ENCODE peak calls at places on chromosomes 1 and 21, in eight cellular contexts. One of them, this sample, is unnamed.

GRCh38 chr1:108708726-108709660 is 3.7 kb upstream of the FNDC7 start:
- DNase-seq in left ventricle myocardium inferior: no peak
- DNase-seq in transverse colon: peak; percentile 26
- DNase-seq in GM23248: no peak
- DNase-seq in fibroblast of lung: no peak
- DNase-seq in endodermal cell: peak; percentile 85
- DNase-seq in right lobe of liver: no peak
- DNase-seq in A549: peak; percentile 12
- DNase-seq in this sample: peak; percentile 41

GRCh38 chr1:45018599-45019230 is 6.7 kb downstream of the UROD start:
- DNase-seq in GM23248: peak; percentile 78
- DNase-seq in A549: peak; percentile 24
- DNase-seq in endodermal cell: peak; percentile 90
- DNase-seq in left ventricle myocardium inferior: no peak
- DNase-seq in right lobe of liver: peak; percentile 63
- DNase-seq in fibroblast of lung: peak; percentile 64
- DNase-seq in transverse colon: peak; percentile 74
- DNase-seq in this sample: peak; percentile 80

GRCh38 chr1:7642781-7643180 is 128.3 kb upstream of the VAMP3 start:
- DNase-seq in A549: no peak
- DNase-seq in fibroblast of lung: no peak
- DNase-seq in endodermal cell: no peak
- DNase-seq in right lobe of liver: no peak
- DNase-seq in transverse colon: no peak
- DNase-seq in left ventricle myocardium inferior: no peak
- DNase-seq in GM23248: no peak
- DNase-seq in this sample: no peak

GRCh38 chr1:107782192-107782845 is 182.7 kb downstream of the VAV3 start:
- DNase-seq in transverse colon: no peak
- DNase-seq in left ventricle myocardium inferior: no peak
- DNase-seq in fibroblast of lung: peak; percentile 32
- DNase-seq in endodermal cell: no peak
- DNase-seq in right lobe of liver: no peak
- DNase-seq in A549: peak; percentile 2
- DNase-seq in GM23248: peak; percentile 60
- DNase-seq in this sample: peak; percentile 72

GRCh38 chr1:17849216-17849615 is 94.1 kb downstream of the ACTL8 start:
- DNase-seq in endodermal cell: no peak
- DNase-seq in transverse colon: no peak
- DNase-seq in right lobe of liver: no peak
- DNase-seq in A549: no peak
- DNase-seq in fibroblast of lung: no peak
- DNase-seq in left ventricle myocardium inferior: no peak
- DNase-seq in GM23248: peak; percentile 51
- DNase-seq in this sample: no peak

GRCh38 chr1:9651565-9652378 is at the start of gene PIK3CD:
- DNase-seq in A549: no peak
- DNase-seq in transverse colon: no peak
- DNase-seq in GM23248: peak; percentile 70
- DNase-seq in endodermal cell: peak; percentile 87
- DNase-seq in right lobe of liver: peak; percentile 60
- DNase-seq in fibroblast of lung: peak; percentile 60
- DNase-seq in left ventricle myocardium inferior: peak; percentile 27
- DNase-seq in this sample: no peak

GRCh38 chr1:208525417-208525816 is 281.2 kb upstream of the PLXNA2 start:
- DNase-seq in left ventricle myocardium inferior: no peak
- DNase-seq in fibroblast of lung: no peak
- DNase-seq in right lobe of liver: no peak
- DNase-seq in GM23248: no peak
- DNase-seq in transverse colon: no peak
- DNase-seq in endodermal cell: no peak
- DNase-seq in A549: no peak
- DNase-seq in this sample: no peak

GRCh38 chr1:228198977-228199590 is 8.8 kb upstream of the OBSCN start:
- DNase-seq in GM23248: peak; percentile 41
- DNase-seq in fibroblast of lung: no peak
- DNase-seq in left ventricle myocardium inferior: no peak
- DNase-seq in endodermal cell: no peak
- DNase-seq in right lobe of liver: no peak
- DNase-seq in A549: peak; percentile 47
- DNase-seq in transverse colon: no peak
- DNase-seq in this sample: no peak

GRCh38 chr1:115242543-115242942 is 95.5 kb downstream of the NGF start:
- DNase-seq in fibroblast of lung: no peak
- DNase-seq in endodermal cell: no peak
- DNase-seq in left ventricle myocardium inferior: no peak
- DNase-seq in transverse colon: no peak
- DNase-seq in GM23248: no peak
- DNase-seq in right lobe of liver: no peak
- DNase-seq in A549: no peak
- DNase-seq in this sample: no peak

GRCh38 chr1:66210653-66211052 is 323.3 kb upstream of the SGIP1 start:
- DNase-seq in transverse colon: no peak
- DNase-seq in left ventricle myocardium inferior: no peak
- DNase-seq in right lobe of liver: no peak
- DNase-seq in A549: no peak
- DNase-seq in GM23248: peak; percentile 58
- DNase-seq in endodermal cell: no peak
- DNase-seq in fibroblast of lung: no peak
- DNase-seq in this sample: no peak

GRCh38 chr1:85366391-85366790 is 90.0 kb upstream of the BCL10 start:
- DNase-seq in fibroblast of lung: peak; percentile 90
- DNase-seq in right lobe of liver: no peak
- DNase-seq in endodermal cell: no peak
- DNase-seq in A549: no peak
- DNase-seq in GM23248: peak; percentile 91
- DNase-seq in transverse colon: no peak
- DNase-seq in left ventricle myocardium inferior: no peak
- DNase-seq in this sample: no peak

GRCh38 chr1:67401443-67401842 is 28.8 kb downstream of the SERBP1 start:
- DNase-seq in fibroblast of lung: no peak
- DNase-seq in transverse colon: no peak
- DNase-seq in right lobe of liver: no peak
- DNase-seq in A549: no peak
- DNase-seq in endodermal cell: no peak
- DNase-seq in GM23248: no peak
- DNase-seq in left ventricle myocardium inferior: no peak
- DNase-seq in this sample: no peak

GRCh38 chr1:193190096-193190744 is 3.8 kb upstream of the B3GALT2 start:
- DNase-seq in GM23248: peak; percentile 44
- DNase-seq in left ventricle myocardium inferior: no peak
- DNase-seq in fibroblast of lung: peak; percentile 35
- DNase-seq in right lobe of liver: no peak
- DNase-seq in transverse colon: no peak
- DNase-seq in endodermal cell: no peak
- DNase-seq in A549: no peak
- DNase-seq in this sample: peak; percentile 37

GRCh38 chr1:192497214-192497794 is 78.3 kb upstream of the RGS1 start:
- DNase-seq in A549: no peak
- DNase-seq in endodermal cell: no peak
- DNase-seq in transverse colon: no peak
- DNase-seq in fibroblast of lung: no peak
- DNase-seq in GM23248: no peak
- DNase-seq in left ventricle myocardium inferior: no peak
- DNase-seq in right lobe of liver: no peak
- DNase-seq in this sample: no peak

GRCh38 chr1:197783510-197783948 is 8.2 kb upstream of the DENND1B start:
- DNase-seq in right lobe of liver: no peak
- DNase-seq in endodermal cell: no peak
- DNase-seq in GM23248: peak; percentile 81
- DNase-seq in A549: no peak
- DNase-seq in fibroblast of lung: peak; percentile 73
- DNase-seq in left ventricle myocardium inferior: no peak
- DNase-seq in transverse colon: peak; percentile 35
- DNase-seq in this sample: peak; percentile 90

GRCh38 chr1:26285366-26286063 is 5.6 kb downstream of the SH3BGRL3 start:
- DNase-seq in endodermal cell: peak; percentile 96
- DNase-seq in A549: peak; percentile 56
- DNase-seq in right lobe of liver: no peak
- DNase-seq in GM23248: peak; percentile 32
- DNase-seq in transverse colon: peak; percentile 52
- DNase-seq in fibroblast of lung: no peak
- DNase-seq in left ventricle myocardium inferior: no peak
- DNase-seq in this sample: no peak

GRCh38 chr1:92342401-92342800 is 43.5 kb downstream of the RPAP2 start:
- DNase-seq in transverse colon: no peak
- DNase-seq in left ventricle myocardium inferior: no peak
- DNase-seq in GM23248: no peak
- DNase-seq in endodermal cell: no peak
- DNase-seq in fibroblast of lung: no peak
- DNase-seq in A549: no peak
- DNase-seq in right lobe of liver: no peak
- DNase-seq in this sample: no peak

GRCh38 chr1:213661346-213661745 is 326.4 kb upstream of the PROX1 start:
- DNase-seq in GM23248: no peak
- DNase-seq in fibroblast of lung: no peak
- DNase-seq in transverse colon: no peak
- DNase-seq in A549: no peak
- DNase-seq in right lobe of liver: no peak
- DNase-seq in endodermal cell: no peak
- DNase-seq in left ventricle myocardium inferior: no peak
- DNase-seq in this sample: no peak

GRCh38 chr1:204480515-204480914 is 14.1 kb downstream of the PIK3C2B start:
- DNase-seq in right lobe of liver: no peak
- DNase-seq in GM23248: no peak
- DNase-seq in left ventricle myocardium inferior: no peak
- DNase-seq in fibroblast of lung: no peak
- DNase-seq in endodermal cell: no peak
- DNase-seq in transverse colon: no peak
- DNase-seq in A549: no peak
- DNase-seq in this sample: no peak

GRCh38 chr21:41112740-41113692 is 54.9 kb upstream of the BACE2 start:
- DNase-seq in right lobe of liver: no peak
- DNase-seq in fibroblast of lung: peak; percentile 99
- DNase-seq in left ventricle myocardium inferior: no peak
- DNase-seq in GM23248: peak; percentile 92
- DNase-seq in A549: no peak
- DNase-seq in transverse colon: no peak
- DNase-seq in endodermal cell: peak; percentile 75
- DNase-seq in this sample: peak; percentile 40

GRCh38 chr1:155176544-155177071 is 3.0 kb downstream of the TRIM46 start:
- DNase-seq in fibroblast of lung: peak; percentile 50
- DNase-seq in endodermal cell: peak; percentile 91
- DNase-seq in GM23248: peak; percentile 81
- DNase-seq in right lobe of liver: peak; percentile 78
- DNase-seq in left ventricle myocardium inferior: peak; percentile 83
- DNase-seq in A549: peak; percentile 97
- DNase-seq in transverse colon: peak; percentile 93
- DNase-seq in this sample: peak; percentile 94

DNA sequence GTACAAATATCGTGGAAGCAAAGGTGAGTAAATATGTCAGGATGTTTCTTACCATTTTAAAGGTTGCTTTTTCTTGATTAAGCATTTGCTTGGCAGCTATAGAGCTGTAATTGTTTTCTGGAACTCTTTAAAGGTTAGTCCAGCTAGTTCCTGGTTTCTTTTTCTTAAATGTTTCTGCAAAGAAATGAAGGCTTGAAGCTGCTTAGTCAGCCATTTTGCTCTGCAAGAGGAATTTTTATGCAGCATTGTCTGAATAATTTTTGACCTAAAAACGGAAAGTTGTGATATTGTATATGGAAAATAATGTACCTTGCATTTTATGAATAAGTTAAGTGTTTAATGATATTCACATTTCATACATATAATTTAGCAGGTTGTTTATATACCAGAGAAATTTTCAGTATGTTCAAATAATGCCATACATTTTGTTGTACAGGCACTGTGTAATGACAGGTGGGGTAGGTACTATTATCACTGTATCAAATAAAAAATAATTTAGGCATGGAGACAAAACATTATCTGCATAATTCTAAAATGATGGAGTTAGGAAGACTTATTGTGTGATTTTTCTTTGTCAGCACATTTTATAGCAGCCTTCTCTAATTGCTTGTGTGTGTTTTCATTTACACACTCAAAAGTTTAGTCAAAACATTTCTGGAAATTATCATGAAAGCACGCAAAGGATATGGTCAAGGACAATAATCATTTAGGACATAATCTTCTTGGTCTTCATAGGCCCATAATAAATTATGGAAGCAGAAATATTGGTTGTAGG is 624.4 kb downstream of the NCAM2 start:
- DNase-seq in transverse colon: no peak
- DNase-seq in GM23248: no peak
- DNase-seq in left ventricle myocardium inferior: no peak
- DNase-seq in endodermal cell: no peak
- DNase-seq in A549: no peak
- DNase-seq in fibroblast of lung: no peak
- DNase-seq in right lobe of liver: no peak
- DNase-seq in this sample: no peak
- H3K4me3 ChIP-seq in transverse colon: no peak overlapping the region
- H3K4me3 ChIP-seq in GM23248: no peak overlapping the region
- H3K4me3 ChIP-seq in left ventricle myocardium inferior: no peak overlapping the region
- H3K4me3 ChIP-seq in endodermal cell: no peak overlapping the region
- H3K4me3 ChIP-seq in A549: no peak overlapping the region
- H3K4me3 ChIP-seq in fibroblast of lung: no peak overlapping the region
- H3K4me3 ChIP-seq in right lobe of liver: no peak overlapping the region
- H3K4me3 ChIP-seq in this sample: no peak overlapping the region

DNA sequence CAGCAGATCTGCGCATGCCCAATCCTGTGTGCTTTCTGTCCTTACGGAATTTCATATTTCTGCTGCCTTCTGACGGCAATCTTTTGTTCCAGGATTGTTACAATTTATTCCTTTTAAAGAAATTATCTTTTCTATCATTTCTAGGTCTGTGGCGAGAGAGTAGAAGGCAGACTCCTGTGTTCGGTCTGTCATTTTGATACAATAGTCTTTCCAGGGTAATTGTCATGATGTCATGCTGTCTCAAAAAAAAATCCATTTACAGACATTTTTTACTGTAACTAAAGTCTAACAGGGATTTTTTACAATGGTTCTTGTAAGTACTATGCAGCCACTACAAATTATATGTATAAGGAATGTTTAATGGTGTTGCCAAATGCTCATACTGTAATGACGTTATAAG is 9.0 kb upstream of the KRTAP7-1 start:
- DNase-seq in left ventricle myocardium inferior: no peak
- DNase-seq in fibroblast of lung: no peak
- DNase-seq in GM23248: no peak
- DNase-seq in endodermal cell: no peak
- DNase-seq in A549: no peak
- DNase-seq in transverse colon: no peak
- DNase-seq in right lobe of liver: no peak
- DNase-seq in this sample: no peak
- H3K4me1 ChIP-seq in left ventricle myocardium inferior: no peaks in the 10 kb centered on the region
- H3K4me1 ChIP-seq in fibroblast of lung: no peaks in the 10 kb centered on the region
- H3K4me1 ChIP-seq in GM23248: no peaks in the 10 kb centered on the region
- H3K4me1 ChIP-seq in endodermal cell: no peaks in the 10 kb centered on the region
- H3K4me1 ChIP-seq in A549: no peaks in the 10 kb centered on the region
- H3K4me1 ChIP-seq in transverse colon: no peaks in the 10 kb centered on the region
- H3K4me1 ChIP-seq in right lobe of liver: no peaks in the 10 kb centered on the region
- H3K4me1 ChIP-seq in this sample: no peaks in the 10 kb centered on the region

GRCh38 chr1:100037665-100038400 is 68.0 kb downstream of the SLC35A3 start:
- DNase-seq in GM23248: peak; percentile 98
- DNase-seq in transverse colon: peak; percentile 92
- DNase-seq in fibroblast of lung: peak; percentile 84
- DNase-seq in right lobe of liver: peak; percentile 94
- DNase-seq in A549: peak; percentile 57
- DNase-seq in left ventricle myocardium inferior: peak; percentile 92
- DNase-seq in endodermal cell: peak; percentile 91
- DNase-seq in this sample: peak; percentile 89
- H3K27ac ChIP-seq in GM23248: peak overlapping the region; percentile 87
- H3K27ac ChIP-seq in transverse colon: peak overlapping the region; percentile 97
- H3K27ac ChIP-seq in fibroblast of lung: peak overlapping the region; percentile 99
- H3K27ac ChIP-seq in right lobe of liver: peak overlapping the region; percentile 93
- H3K27ac ChIP-seq in A549: peak overlapping the region; percentile 96
- H3K27ac ChIP-seq in left ventricle myocardium inferior: peak overlapping the region; percentile 97
- H3K27ac ChIP-seq in endodermal cell: peak overlapping the region; percentile 96
- H3K27ac ChIP-seq in this sample: peak overlapping the region; percentile 96

GRCh38 chr21:14762734-14763694 is 216.9 kb upstream of the SAMSN1 start:
- DNase-seq in A549: no peak
- DNase-seq in left ventricle myocardium inferior: no peak
- DNase-seq in GM23248: no peak
- DNase-seq in right lobe of liver: no peak
- DNase-seq in fibroblast of lung: no peak
- DNase-seq in endodermal cell: no peak
- DNase-seq in transverse colon: no peak
- DNase-seq in this sample: peak; percentile 12
- H3K4me3 ChIP-seq in A549: no peak overlapping the region
- H3K4me3 ChIP-seq in left ventricle myocardium inferior: peak overlapping the region; percentile 25
- H3K4me3 ChIP-seq in GM23248: no peak overlapping the region
- H3K4me3 ChIP-seq in right lobe of liver: no peak overlapping the region
- H3K4me3 ChIP-seq in fibroblast of lung: no peak overlapping the region
- H3K4me3 ChIP-seq in endodermal cell: no peak overlapping the region
- H3K4me3 ChIP-seq in transverse colon: no peak overlapping the region
- H3K4me3 ChIP-seq in this sample: no peak overlapping the region